ENCODE peak calls at places on chromosomes 5 and 9, in four cellular contexts. P, B, H and D are unnamed samples.
A peak's percentile ranks its signal among the peaks of the same experiment; 100 is the strongest.

GRCh38 chr9:12266758-12267157 is 426.4 kb upstream of the TYRP1 start:
- DNase-seq in P (no peak), B (no peak), H (no peak), D (no peak)

GRCh38 chr5:17327048-17327447 is 109.6 kb downstream of the BASP1 start:
- DNase-seq in P (no peak), B (no peak), H (no peak), D (no peak)

GRCh38 chr9:137878146-137878941 is 762 bp downstream of the CACNA1B start:
- DNase-seq in P (peak; percentile 33), B (no peak), H (no peak), D (peak; percentile 82)

GRCh38 chr9:114282926-114283325 is 40.0 kb upstream of the ORM1 start:
- DNase-seq in P (peak; percentile 12), B (no peak), H (no peak), D (no peak)

GRCh38 chr5:96614110-96614691 is 48.0 kb upstream of the CAST start:
- DNase-seq in P (no peak), B (peak; percentile 67), H (no peak), D (peak; percentile 70)

GRCh38 chr5:10478436-10478835 is 36.8 kb downstream of the ROPN1L start:
- DNase-seq in P (no peak), B (no peak), H (no peak), D (no peak)

GRCh38 chr5:68147659-68148058 is 67.9 kb upstream of the PIK3R1 start:
- DNase-seq in P (no peak), B (no peak), H (no peak), D (no peak)

GRCh38 chr5:159773062-159773924 is 143.0 kb upstream of the ADRA1B start:
- DNase-seq in P (peak; percentile 61), B (peak; percentile 58), H (peak; percentile 89), D (peak; percentile 82)

GRCh38 chr5:125198270-125198974 is 452.0 kb upstream of the ZNF608 start:
- DNase-seq in P (peak; percentile 39), B (peak; percentile 15), H (peak; percentile 65), D (no peak)

GRCh38 chr5:67530609-67531255 is 334.1 kb upstream of the CD180 start:
- DNase-seq in P (no peak), B (no peak), H (no peak), D (no peak)

GRCh38 chr5:125412051-125412560 is 665.7 kb upstream of the ZNF608 start:
- DNase-seq in P (peak; percentile 43), B (peak; percentile 92), H (no peak), D (peak; percentile 32)

GRCh38 chr5:67543704-67544103 is 347.1 kb upstream of the CD180 start:
- DNase-seq in P (no peak), B (no peak), H (no peak), D (no peak)

GRCh38 chr9:120783611-120784047 is 9.6 kb downstream of the FBXW2 start:
- DNase-seq in P (no peak), B (no peak), H (no peak), D (no peak)

GRCh38 chr5:159161361-159162214 is 47.8 kb downstream of the RNF145 start:
- DNase-seq in P (no peak), B (no peak), H (no peak), D (no peak)

GRCh38 chr5:116947691-116948528 is 373.3 kb upstream of the SEMA6A start:
- DNase-seq in P (peak; percentile 80), B (peak; percentile 85), H (peak; percentile 68), D (peak; percentile 65)

GRCh38 chr5:52983731-52984620 is 5.2 kb upstream of the ITGA2 start:
- DNase-seq in P (no peak), B (no peak), H (no peak), D (no peak)

GRCh38 chr9:38057416-38058195 is 11.4 kb downstream of the SHB start:
- DNase-seq in P (no peak), B (peak; percentile 23), H (no peak), D (no peak)

GRCh38 chr9:129640086-129640870 is 1.7 kb downstream of the ASB6 start:
- DNase-seq in P (no peak), B (no peak), H (no peak), D (no peak)

GRCh38 chr5:115685480-115685879 is 59.6 kb upstream of the TMED7 start:
- DNase-seq in P (no peak), B (no peak), H (no peak), D (no peak)

GRCh38 chr5:21049900-21050299 is 1061.9 kb upstream of the CDH18 start:
- DNase-seq in P (no peak), B (no peak), H (no peak), D (no peak)

GRCh38 chr5:179668404-179668803 is 12.4 kb downstream of the CBY3 start:
- DNase-seq in P (peak; percentile 36), B (peak; percentile 69), H (no peak), D (peak; percentile 55)

DNA sequence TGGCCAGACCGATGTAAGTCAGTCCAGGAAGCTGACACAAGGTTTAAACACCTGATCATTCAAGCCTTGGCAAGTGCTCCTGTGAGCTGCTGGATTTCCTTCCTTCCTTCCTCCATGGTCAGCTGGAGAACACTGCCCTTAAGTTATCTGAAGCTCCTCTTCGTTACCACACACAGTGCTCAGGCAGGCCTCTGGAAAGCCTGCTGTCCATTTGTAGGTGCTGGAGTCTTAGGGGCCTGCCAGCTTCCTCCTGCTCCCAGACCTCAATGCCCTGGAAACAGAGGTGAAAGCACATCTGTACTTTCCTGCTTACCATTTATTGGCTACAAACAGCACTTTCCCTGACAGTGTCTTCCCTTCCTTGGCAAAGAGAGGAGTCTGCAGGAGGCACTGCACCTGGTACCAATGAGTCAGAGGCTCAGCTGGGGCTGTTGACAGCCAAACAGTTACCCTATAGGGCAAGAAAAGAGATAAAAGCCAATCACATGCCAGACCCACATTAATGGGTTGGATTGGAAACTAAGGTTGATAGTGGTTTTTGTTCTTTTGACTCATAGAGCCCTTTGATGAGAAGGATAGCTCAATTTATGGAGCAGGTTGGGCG is 72.6 kb upstream of the PUM3 start:
- DNase-seq in P (no peak), B (no peak), H (no peak), D (no peak)
- TF ChIP-seq CTCF in P (no peak), B (no peak), H (no peak), D (no peak)

GRCh38 chr5:172718527-172719114 is 52.4 kb downstream of the DUSP1 start:
- DNase-seq in P (no peak), B (no peak), H (no peak), D (no peak)

GRCh38 chr5:172719211-172719610 is 51.8 kb downstream of the DUSP1 start:
- DNase-seq in P (no peak), B (no peak), H (no peak), D (no peak)

GRCh38 chr5:172715931-172716682 is 54.9 kb downstream of the DUSP1 start:
- DNase-seq in P (no peak), B (no peak), H (peak; percentile 63), D (no peak)

GRCh38 chr5:172716796-172717313 is 54.1 kb downstream of the DUSP1 start:
- DNase-seq in P (peak; percentile 87), B (peak; percentile 79), H (peak; percentile 92), D (peak; percentile 72)

DNA sequence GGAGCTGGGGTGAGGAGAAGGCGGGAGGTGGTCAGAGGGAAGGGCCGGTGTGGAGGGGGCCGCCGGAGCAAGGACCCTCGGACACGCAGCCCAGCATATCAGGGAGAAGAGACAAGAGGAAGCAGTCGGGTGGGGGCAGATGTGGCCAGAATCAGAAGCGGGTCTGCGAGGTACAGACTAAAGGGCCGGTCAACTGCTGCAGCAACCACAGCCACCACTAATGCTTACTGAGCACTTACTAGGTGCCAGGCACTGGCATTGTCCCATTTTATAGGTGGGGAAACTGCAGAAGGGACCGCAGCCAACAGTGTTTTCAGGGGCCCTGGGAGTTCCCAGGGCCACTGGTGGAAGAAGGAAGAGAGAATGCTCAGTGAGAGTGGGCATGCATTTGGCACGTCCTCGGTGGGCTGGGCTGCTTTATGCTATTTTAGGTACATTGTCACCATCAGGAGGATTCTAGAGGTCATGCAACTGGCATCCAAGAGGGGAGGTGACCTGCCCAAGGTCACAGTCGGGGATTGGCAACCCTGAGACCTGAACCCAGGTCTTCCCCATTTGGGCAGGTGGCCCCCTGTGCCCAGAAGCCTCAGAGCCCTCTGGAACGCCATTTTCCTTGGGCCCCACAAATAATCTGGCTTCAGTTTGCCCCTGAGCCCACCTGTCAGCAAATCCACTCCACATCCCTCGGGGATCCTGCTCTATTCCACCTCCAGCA is 53.4 kb downstream of the DUSP1 start:
- DNase-seq in P (peak; percentile 2), B (no peak), H (peak; percentile 40), D (no peak)
- TF ChIP-seq CTCF in P (no peak), B (no peak), H (no peak), D (no peak)

DNA sequence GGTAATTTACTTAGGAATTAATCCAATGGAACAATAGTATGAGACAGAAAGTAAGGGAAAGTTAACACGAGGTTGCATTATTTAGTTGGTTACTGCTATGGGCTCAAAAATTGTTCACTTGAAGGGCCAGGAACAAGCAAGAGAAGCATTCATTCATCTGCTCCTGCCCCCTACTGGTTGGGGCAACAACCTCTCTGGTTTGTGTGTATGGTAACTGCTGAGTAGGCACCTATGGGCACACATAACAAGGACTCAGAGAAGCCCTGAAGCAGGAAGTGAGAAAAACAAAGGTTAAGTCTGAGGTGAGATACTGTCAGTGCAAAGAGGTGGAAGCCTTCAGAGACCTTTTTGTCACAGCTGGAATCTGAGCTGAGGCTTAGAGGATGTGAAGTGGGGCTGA is 34.4 kb upstream of the RANBP6 start:
- DNase-seq in P (no peak), B (peak; percentile 82), H (no peak), D (peak; percentile 39)
- TF ChIP-seq CTCF in P (no peak), B (peak; percentile 58), H (no peak), D (no peak)

GRCh38 chr9:69121155-69122085 is 52.7 kb upstream of the TJP2 start:
- DNase-seq in P (peak; percentile 81), B (peak; percentile 32), H (peak; percentile 75), D (peak; percentile 72)
- TF ChIP-seq CTCF in P (no peak), B (no peak), H (no peak), D (no peak)

GRCh38 chr9:36867241-36867640 is 166.8 kb downstream of the PAX5 start:
- DNase-seq in P (no peak), B (no peak), H (no peak), D (no peak)
- TF ChIP-seq CTCF in P (no peak), B (no peak), H (no peak), D (no peak)

DNA sequence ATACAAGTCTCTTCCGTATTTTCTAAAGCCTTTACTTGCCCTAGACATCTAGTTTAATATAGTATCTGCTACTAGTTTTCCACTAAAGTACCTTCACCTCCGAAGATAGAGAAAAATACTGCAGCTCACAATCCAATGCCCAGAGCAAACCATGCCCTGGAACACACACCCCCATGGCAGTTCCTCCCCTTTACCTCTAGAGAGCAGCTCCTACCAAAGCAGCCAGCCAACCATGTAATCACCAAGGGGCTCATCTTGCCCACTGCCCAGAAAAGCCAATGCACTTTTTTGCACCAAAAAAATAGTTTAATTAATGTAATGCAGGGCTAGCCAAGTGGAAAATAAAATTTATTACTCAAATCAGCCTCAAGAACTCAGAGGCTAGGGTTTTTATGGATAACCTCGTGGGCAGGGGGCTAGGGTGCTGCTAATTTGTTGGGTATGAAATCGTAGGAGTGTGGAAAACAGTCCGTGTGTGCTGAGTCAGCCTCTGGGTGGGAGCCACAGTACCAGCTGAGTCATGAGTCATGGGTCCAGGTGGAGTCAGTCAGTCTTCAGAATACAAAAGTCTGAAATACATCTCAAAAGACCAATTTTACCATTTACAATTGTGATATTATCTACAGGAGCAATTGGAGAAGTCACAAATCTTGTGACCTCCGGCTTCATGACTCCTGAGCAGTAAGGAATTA is 120.1 kb upstream of the ACO1 start:
- DNase-seq in P (no peak), B (no peak), H (no peak), D (no peak)
- TF ChIP-seq CTCF in P (no peak), B (no peak), H (no peak), D (no peak)

GRCh38 chr5:6705088-6705487 is 8.1 kb upstream of the TENT4A start:
- DNase-seq in P (no peak), B (peak; percentile 58), H (no peak), D (peak; percentile 60)
- TF ChIP-seq CTCF in P (no peak), B (no peak), H (no peak), D (no peak)